ENCODE peak calls at places on chromosomes 12 and 14, in nine cellular contexts. E is CD8-positive, alpha-beta memory T cell; V is right lobe of liver; K is GM23338; D is DND-41; B is left lung; C is stomach; W is MM.1S; T is CD4-positive, CD25-positive, alpha-beta regulatory T cell. O is an unnamed sample.

GRCh38 chr12:131672941-131673330 is 38.0 kb upstream of the SFSWAP start:
- DNase-seq in T (no peak), W (no peak), B (no peak), D (no peak), K (no peak), C (no peak), V (no peak), E (no peak), O (no peak)

GRCh38 chr12:95116341-95116740 is 42.9 kb upstream of the NR2C1 start:
- DNase-seq in V (no peak), K (no peak), B (no peak), D (no peak), C (no peak), E (no peak), T (no peak), W (no peak), O (no peak)

GRCh38 chr14:101019541-101019940 is 116.0 kb upstream of the RTL1 start:
- DNase-seq in B (no peak), W (no peak), V (no peak), K (no peak), D (peak; percentile 1), T (no peak), C (no peak), E (no peak), O (no peak)

GRCh38 chr12:51242150-51242549 is 3.5 kb downstream of the DAZAP2 start:
- DNase-seq in E (no peak), K (no peak), W (no peak), C (no peak), D (no peak), T (no peak), B (peak; percentile 66), V (no peak), O (no peak)

GRCh38 chr12:125564753-125565152 is 499.5 kb downstream of the AACS start:
- DNase-seq in T (no peak), E (no peak), C (no peak), W (no peak), B (no peak), D (no peak), V (no peak), K (no peak), O (no peak)

GRCh38 chr12:19030603-19031002 is 98.9 kb upstream of the PLEKHA5 start:
- DNase-seq in D (no peak), B (no peak), C (no peak), T (no peak), K (no peak), E (no peak), V (no peak), W (no peak), O (no peak)

GRCh38 chr12:60920841-60921495 is 1325.1 kb downstream of the SLC16A7 start:
- DNase-seq in K (no peak), D (no peak), W (no peak), C (no peak), T (no peak), E (no peak), V (no peak), B (no peak), O (no peak)

GRCh38 chr14:75968461-75968860 is 13.3 kb downstream of the TGFB3 start:
- DNase-seq in E (no peak), V (no peak), D (no peak), B (no peak), K (no peak), T (no peak), W (no peak), C (no peak), O (no peak)

GRCh38 chr12:91256471-91256870 is 73.9 kb upstream of the DCN start:
- DNase-seq in V (no peak), T (no peak), D (no peak), B (no peak), W (no peak), E (no peak), C (no peak), K (no peak), O (no peak)

GRCh38 chr12:20404576-20405346 is 36.4 kb downstream of the PDE3A start:
- DNase-seq in B (peak; percentile 33), E (no peak), D (no peak), W (no peak), T (no peak), V (no peak), K (no peak), C (peak; percentile 27), O (no peak)

GRCh38 chr12:113424915-113425823 is 3.0 kb downstream of the SDSL start:
- DNase-seq in K (peak; percentile 71), T (peak; percentile 51), W (peak; percentile 12), C (peak; percentile 61), V (no peak), E (peak; percentile 18), D (peak; percentile 68), B (peak; percentile 57), O (peak; percentile 38)

GRCh38 chr14:58272589-58273372 is 25.6 kb upstream of the ARID4A start:
- DNase-seq in V (no peak), B (no peak), T (no peak), K (peak; percentile 24), W (no peak), E (no peak), C (peak; percentile 44), D (no peak), O (no peak)

GRCh38 chr12:119117936-119118335 is 60.8 kb upstream of the HSPB8 start:
- DNase-seq in K (no peak), C (no peak), D (no peak), T (no peak), W (no peak), V (no peak), B (no peak), E (no peak), O (no peak)

GRCh38 chr12:114508529-114509129 is 102.7 kb upstream of the TBX5 start:
- DNase-seq in T (peak; percentile 64), B (peak; percentile 53), C (peak; percentile 69), W (peak; percentile 24), E (peak; percentile 20), D (peak; percentile 70), V (no peak), K (peak; percentile 92), O (peak; percentile 60)

GRCh38 chr12:52942914-52943207 is 6.1 kb upstream of the KRT18 start:
- DNase-seq in W (no peak), C (no peak), V (no peak), K (no peak), B (no peak), D (no peak), T (no peak), E (no peak), O (no peak)

GRCh38 chr14:91636604-91637003 is 95.3 kb downstream of the CATSPERB start:
- DNase-seq in E (no peak), C (no peak), B (no peak), T (no peak), V (no peak), K (no peak), D (no peak), W (no peak), O (no peak)

DNA sequence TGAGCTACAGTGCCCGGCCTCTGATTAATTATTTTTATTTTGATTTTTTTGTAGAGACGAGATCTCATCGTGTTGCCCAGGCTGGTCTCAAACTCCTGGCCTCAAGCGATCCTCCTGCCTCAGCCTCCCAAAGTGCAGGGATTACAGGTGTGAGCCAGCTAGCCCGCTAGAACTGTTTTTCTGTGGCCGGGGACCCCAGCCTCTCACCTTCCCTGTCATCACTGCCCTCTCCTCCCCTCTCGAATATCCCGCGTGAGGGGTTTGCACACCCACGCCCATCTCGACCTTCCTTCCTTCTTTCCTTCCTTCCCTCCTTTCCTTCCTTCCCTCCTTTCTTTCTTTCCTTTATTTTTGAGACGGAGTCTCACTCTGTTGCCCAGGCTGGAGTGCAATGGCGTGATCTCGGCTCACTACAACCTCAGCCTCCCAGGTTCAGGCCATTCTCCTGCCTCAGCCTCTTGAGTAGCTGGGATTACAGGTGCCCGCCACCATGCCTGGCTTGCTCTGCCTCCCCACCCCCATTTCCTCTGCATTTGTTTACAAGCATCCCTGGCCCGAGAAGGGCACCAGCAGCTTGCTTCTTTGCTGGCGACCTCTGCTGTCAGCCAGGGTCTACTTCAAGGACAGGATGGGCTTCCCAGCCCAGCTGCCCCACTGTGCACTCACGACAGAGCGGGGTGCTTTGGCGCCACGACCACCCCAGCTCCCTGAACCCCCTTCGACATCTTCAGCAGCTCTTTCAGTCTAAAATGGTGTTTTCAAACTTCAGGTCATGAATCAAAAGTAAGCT is 4.3 kb upstream of the TRAF3 start:
- DNase-seq in K (peak; percentile 90), W (no peak), V (no peak), C (no peak), D (peak; percentile 21), E (no peak), T (no peak), B (no peak), O (no peak)
- H3K4me1 ChIP-seq in K (no peaks in the 10 kb centered on the region), W (peaks cover 4% of the 10 kb centered on the region), V (no peaks in the 10 kb centered on the region), C (peaks cover 4% of the 10 kb centered on the region), D (peaks cover 9% of the 10 kb centered on the region), E (peaks cover 22% of the 10 kb centered on the region), T (peaks cover 16% of the 10 kb centered on the region), B (peaks cover 34% of the 10 kb centered on the region), O (peaks cover 4% of the 10 kb centered on the region)

GRCh38 chr14:56797569-56798446 is 12.5 kb downstream of the OTX2 start:
- DNase-seq in B (no peak), D (no peak), T (no peak), W (no peak), E (no peak), K (peak; percentile 67), V (no peak), C (no peak), O (no peak)
- H3K4me3 ChIP-seq in B (no peak overlapping the region), D (no peak overlapping the region), T (no peak overlapping the region), W (no peak overlapping the region), E (no peak overlapping the region), K (peak overlapping the region; percentile 62), V (no peak overlapping the region), C (peak overlapping the region; percentile 30), O (no peak overlapping the region)

DNA sequence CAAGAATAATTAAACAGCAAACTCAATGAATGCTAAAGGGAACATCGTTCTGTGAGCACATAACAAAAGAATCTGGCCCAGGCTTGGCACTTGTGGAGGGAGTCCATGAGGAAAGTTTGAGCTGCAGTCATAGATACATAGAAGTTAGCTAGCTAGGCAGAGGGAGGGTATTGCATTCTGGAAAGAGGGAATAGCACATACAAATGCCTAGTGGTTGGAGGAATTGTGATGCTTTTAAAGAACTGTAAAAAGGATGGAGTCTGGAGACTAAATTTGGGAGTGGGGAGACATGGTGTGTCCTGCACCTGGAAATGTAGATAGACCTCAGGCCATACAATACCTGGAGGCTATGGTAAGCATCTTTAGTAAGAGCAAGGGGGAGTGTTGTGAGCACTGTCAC is 24.0 kb downstream of the SLC35E3 start:
- DNase-seq in D (no peak), B (no peak), T (no peak), C (no peak), E (no peak), K (no peak), V (no peak), W (no peak), O (no peak)
- H3K4me1 ChIP-seq in D (peaks cover 11% of the 10 kb centered on the region), B (peaks cover 6% of the 10 kb centered on the region), T (peaks cover 6% of the 10 kb centered on the region), C (no peaks in the 10 kb centered on the region), E (no peaks in the 10 kb centered on the region), K (no peaks in the 10 kb centered on the region), V (no peaks in the 10 kb centered on the region), W (peaks cover 20% of the 10 kb centered on the region), O (peaks cover 15% of the 10 kb centered on the region)

DNA sequence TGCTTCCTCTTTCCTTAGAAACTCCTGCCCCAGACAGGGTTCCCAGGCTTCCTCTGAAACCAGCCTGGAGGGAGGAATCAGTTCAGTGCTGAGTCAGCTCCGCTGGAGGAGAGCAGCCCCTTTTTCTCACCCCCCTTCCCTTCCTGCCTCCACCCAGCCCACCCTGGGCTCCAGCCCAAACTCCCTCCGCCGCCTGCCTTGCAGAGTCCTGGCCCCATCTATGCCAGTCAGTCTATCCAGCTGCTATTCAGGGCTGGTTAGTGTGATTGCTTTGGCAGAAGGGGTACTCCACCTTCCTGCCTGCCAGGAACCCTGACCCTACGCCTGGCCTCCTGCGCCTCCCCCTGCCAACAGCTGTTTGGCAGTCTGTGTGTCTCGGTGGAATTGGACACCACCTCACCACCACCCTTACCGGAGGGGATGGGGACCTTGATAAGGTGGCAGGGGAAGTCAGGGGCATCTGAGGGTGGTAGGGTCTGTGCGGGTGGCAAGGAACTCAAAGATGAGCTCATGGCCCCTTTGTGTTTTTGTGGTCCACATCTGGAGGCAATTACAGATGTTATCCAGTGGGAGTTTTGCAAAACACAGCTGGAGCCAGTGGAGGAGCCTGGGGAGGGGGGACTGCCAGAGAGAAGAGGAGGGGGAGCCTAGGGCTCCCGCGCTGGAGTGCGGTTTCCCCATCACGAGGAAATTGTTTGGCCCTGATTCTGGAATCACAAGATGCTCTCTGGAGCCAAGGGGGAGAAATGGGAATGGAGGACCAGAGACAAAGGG is 12.2 kb downstream of the MMP14 start:
- DNase-seq in T (no peak), C (peak; percentile 44), B (peak; percentile 75), W (no peak), E (no peak), D (no peak), K (peak; percentile 48), V (peak; percentile 59), O (no peak)
- H3K4me3 ChIP-seq in T (no peak overlapping the region), C (no peak overlapping the region), B (no peak overlapping the region), W (no peak overlapping the region), E (no peak overlapping the region), D (no peak overlapping the region), K (no peak overlapping the region), V (no peak overlapping the region), O (no peak overlapping the region)